ENCODE peak calls at places on chromosomes 2 and 18, in nine cellular contexts. N is adrenal gland, G is upper lobe of left lung, A is stomach, J is sigmoid colon, Y is body of pancreas, R is A549, D is IMR-90, O is spleen. B is an unnamed sample.

GRCh38 chr18:63025251-63025710 is 294.3 kb downstream of the BCL2 start:
- DNase-seq in N (no peak), G (no peak), A (no peak), J (no peak), Y (peak; percentile 23), R (no peak), D (no peak), O (peak; percentile 59), B (no peak)

GRCh38 chr2:233189032-233189431 is 62.4 kb upstream of the ATG16L1 start:
- DNase-seq in N (no peak), G (no peak), A (no peak), J (no peak), Y (no peak), R (no peak), D (no peak), O (no peak), B (no peak)

GRCh38 chr2:6423944-6424343 is 441.8 kb downstream of the CMPK2 start:
- DNase-seq in N (no peak), G (no peak), A (no peak), J (no peak), Y (no peak), R (no peak), D (peak; percentile 10), O (no peak), B (no peak)

GRCh38 chr2:24920813-24921441 is 890 bp upstream of the ADCY3 start:
- DNase-seq in N (no peak), G (no peak), A (no peak), J (no peak), Y (no peak), R (peak; percentile 75), D (no peak), O (peak; percentile 15), B (no peak)

GRCh38 chr2:197152451-197153228 is 157.9 kb downstream of the ANKRD44 start:
- DNase-seq in N (no peak), G (no peak), A (no peak), J (no peak), Y (no peak), R (no peak), D (peak; percentile 72), O (peak; percentile 83), B (no peak)

GRCh38 chr2:219418155-219418569 is at the start of gene DES:
- DNase-seq in N (no peak), G (no peak), A (no peak), J (peak; percentile 96), Y (no peak), R (no peak), D (no peak), O (no peak), B (no peak)

GRCh38 chr2:15986068-15986560 is 45.8 kb downstream of the MYCN start:
- DNase-seq in N (no peak), G (no peak), A (no peak), J (no peak), Y (no peak), R (no peak), D (no peak), O (no peak), B (no peak)

GRCh38 chr18:36724591-36725001 is 104.2 kb downstream of the TPGS2 start:
- DNase-seq in N (no peak), G (no peak), A (no peak), J (no peak), Y (peak; percentile 20), R (no peak), D (peak; percentile 34), O (no peak), B (no peak)

GRCh38 chr2:9110893-9111569 is 95.6 kb upstream of the ASAP2 start:
- DNase-seq in N (no peak), G (no peak), A (no peak), J (no peak), Y (no peak), R (no peak), D (peak; percentile 32), O (no peak), B (no peak)

GRCh38 chr2:25204190-25204838 is 35.9 kb upstream of the POMC start:
- DNase-seq in N (no peak), G (no peak), A (no peak), J (no peak), Y (no peak), R (no peak), D (no peak), O (peak; percentile 86), B (no peak)

GRCh38 chr18:50395093-50395492 is 20.2 kb downstream of the SKA1 start:
- DNase-seq in N (no peak), G (no peak), A (no peak), J (no peak), Y (no peak), R (no peak), D (no peak), O (no peak), B (no peak)

GRCh38 chr2:133264951-133265949 is 303.0 kb downstream of the NCKAP5 start:
- DNase-seq in N (peak; percentile 72), G (peak; percentile 44), A (peak; percentile 65), J (no peak), Y (peak; percentile 58), R (peak; percentile 34), D (no peak), O (peak; percentile 82), B (no peak)

GRCh38 chr2:229775614-229776313 is 61.4 kb upstream of the DNER start:
- DNase-seq in N (no peak), G (no peak), A (no peak), J (no peak), Y (no peak), R (no peak), D (peak; percentile 53), O (no peak), B (no peak)

GRCh38 chr2:15521782-15522181 is 39.4 kb downstream of the NBAS start:
- DNase-seq in N (no peak), G (no peak), A (no peak), J (no peak), Y (no peak), R (no peak), D (peak; percentile 22), O (no peak), B (no peak)

GRCh38 chr18:39350916-39351315 is 1785.3 kb upstream of the CELF4 start:
- DNase-seq in N (no peak), G (no peak), A (no peak), J (no peak), Y (no peak), R (no peak), D (no peak), O (no peak), B (no peak)

GRCh38 chr2:158955974-158956373 is 12.5 kb upstream of the TANC1 start:
- DNase-seq in N (no peak), G (no peak), A (no peak), J (no peak), Y (no peak), R (no peak), D (no peak), O (no peak), B (no peak)
- TF ChIP-seq POLR2A in N (no peak), G (no peak), A (no peak), J (no peak), Y (no peak), R (no peak), D (no peak), O (no peak), B (no peak)

GRCh38 chr2:28224648-28225471 is 167.8 kb upstream of the FOSL2 start:
- DNase-seq in N (no peak), G (no peak), A (no peak), J (no peak), Y (no peak), R (no peak), D (peak; percentile 93), O (no peak), B (no peak)

GRCh38 chr2:28226558-28226957 is 166.1 kb upstream of the FOSL2 start:
- DNase-seq in N (no peak), G (no peak), A (no peak), J (no peak), Y (no peak), R (no peak), D (no peak), O (no peak), B (no peak)

GRCh38 chr2:28228419-28228995 is 164.2 kb upstream of the FOSL2 start:
- DNase-seq in N (no peak), G (no peak), A (no peak), J (no peak), Y (no peak), R (no peak), D (peak; percentile 38), O (no peak), B (no peak)

GRCh38 chr2:28227498-28227897 is 165.2 kb upstream of the FOSL2 start:
- DNase-seq in N (no peak), G (no peak), A (no peak), J (no peak), Y (no peak), R (no peak), D (no peak), O (no peak), B (no peak)

GRCh38 chr2:28225472-28225915 is 167.2 kb upstream of the FOSL2 start:
- DNase-seq in N (no peak), G (no peak), A (no peak), J (no peak), Y (no peak), R (no peak), D (no peak), O (no peak), B (no peak)
- H3K4me3 ChIP-seq in N (no peak overlapping the region), G (no peak overlapping the region), A (no peak overlapping the region), J (no peak overlapping the region), Y (no peak overlapping the region), R (no peak overlapping the region), D (no peak overlapping the region), O (no peak overlapping the region), B (no peak overlapping the region)

GRCh38 chr2:74486141-74486540 is 3.3 kb downstream of the TTC31 start:
- DNase-seq in N (no peak), G (no peak), A (no peak), J (no peak), Y (no peak), R (no peak), D (no peak), O (no peak), B (no peak)

GRCh38 chr2:74481961-74482800 is 617 bp downstream of the CCDC142 start:
- DNase-seq in N (peak; percentile 37), G (peak; percentile 53), A (no peak), J (no peak), Y (peak; percentile 23), R (no peak), D (no peak), O (peak; percentile 92), B (no peak)

GRCh38 chr2:74481432-74481831 is 1.4 kb downstream of the CCDC142 start:
- DNase-seq in N (no peak), G (no peak), A (no peak), J (no peak), Y (no peak), R (no peak), D (no peak), O (no peak), B (no peak)

GRCh38 chr2:74488643-74489481 is 6.0 kb downstream of the TTC31 start:
- DNase-seq in N (no peak), G (no peak), A (no peak), J (no peak), Y (no peak), R (no peak), D (no peak), O (peak; percentile 40), B (no peak)

GRCh38 chr2:74482801-74483674 is at the start of the genes CCDC142 and TTC31:
- DNase-seq in N (peak; percentile 97), G (peak; percentile 95), A (peak; percentile 97), J (peak; percentile 98), Y (peak; percentile 96), R (peak; percentile 95), D (peak; percentile 93), O (peak; percentile 98), B (peak; percentile 95)
- TF ChIP-seq POLR2A in N (peak; percentile 45), G (peak; percentile 68), A (no peak), J (no peak), Y (peak; percentile 64), R (peak; percentile 49), D (peak; percentile 57), O (no peak), B (no peak)

GRCh38 chr2:106257135-106257534 is 63.0 kb upstream of the UXS1 start:
- DNase-seq in N (no peak), G (no peak), A (no peak), J (no peak), Y (no peak), R (no peak), D (no peak), O (no peak), B (no peak)
- H3K4me3 ChIP-seq in N (no peak overlapping the region), G (no peak overlapping the region), A (no peak overlapping the region), J (no peak overlapping the region), Y (no peak overlapping the region), R (no peak overlapping the region), D (no peak overlapping the region), O (no peak overlapping the region), B (no peak overlapping the region)

B was measured in tibial nerve.